ENCODE peak calls at places on chromosome 1, in six cellular contexts. U is aorta, J is neural progenitor cell, F is kidney epithelial cell, W is heart left ventricle, B is SJSA1. L is an unnamed sample. For H3K36me3, the result is how much of the 10 kb centered on the place peaks cover.

GRCh38 chr1:115978292-115978941 is 2.1 kb downstream of the SLC22A15 start:
- DNase-seq in U (no peak), B (no peak), J (no peak), W (no peak), F (no peak), L (no peak)

GRCh38 chr1:46285730-46286477 is 17.5 kb downstream of the LRRC41 start:
- DNase-seq in F (no peak), J (peak), B (no peak), U (no peak), W (no peak), L (peak)

GRCh38 chr1:86100401-86100800 is 56.2 kb downstream of the COL24A1 start:
- DNase-seq in F (no peak), B (no peak), W (no peak), U (no peak), J (peak), L (peak)

GRCh38 chr1:119686661-119687060 is 25.1 kb upstream of the PHGDH start:
- DNase-seq in U (no peak), J (no peak), F (no peak), B (no peak), W (no peak), L (no peak)

GRCh38 chr1:208595745-208596144 is 351.6 kb upstream of the PLXNA2 start:
- DNase-seq in F (no peak), J (no peak), B (no peak), U (no peak), W (no peak), L (no peak)

GRCh38 chr1:227902641-227902990 is 45.1 kb downstream of the WNT9A start:
- DNase-seq in B (no peak), F (no peak), J (no peak), U (no peak), W (no peak), L (no peak)

GRCh38 chr1:109716570-109717090 is 4.6 kb downstream of the GSTM5 start:
- DNase-seq in W (no peak), J (no peak), F (no peak), B (no peak), U (no peak), L (no peak)

GRCh38 chr1:94299627-94300552 is 62.5 kb upstream of the ARHGAP29 start:
- DNase-seq in B (peak), F (peak), U (no peak), W (peak), J (no peak), L (peak)

GRCh38 chr1:108644984-108645383 is 15.9 kb downstream of the HENMT1 start:
- DNase-seq in F (no peak), J (no peak), W (no peak), B (no peak), U (no peak), L (no peak)

GRCh38 chr1:17264470-17264869 is 15.6 kb downstream of the PADI3 start:
- DNase-seq in W (no peak), F (no peak), U (no peak), B (no peak), J (no peak), L (no peak)

GRCh38 chr1:12032141-12032710 is 12.9 kb downstream of the MIIP start:
- DNase-seq in B (no peak), W (no peak), F (no peak), J (no peak), U (no peak), L (no peak)

GRCh38 chr1:33348194-33348593 is 27.3 kb upstream of the A3GALT2 start:
- DNase-seq in B (no peak), W (no peak), U (no peak), J (peak), F (no peak), L (no peak)

GRCh38 chr1:17948594-17948993 is 159.0 kb upstream of the IGSF21 start:
- DNase-seq in F (no peak), U (no peak), B (no peak), W (no peak), J (peak), L (peak)

GRCh38 chr1:9787702-9788101 is 36.1 kb downstream of the CLSTN1 start:
- DNase-seq in W (no peak), B (no peak), F (no peak), J (no peak), U (peak), L (no peak)

GRCh38 chr1:8712413-8713229 is 104.8 kb downstream of the RERE start:
- DNase-seq in B (peak), W (no peak), F (no peak), U (no peak), J (peak), L (no peak)

GRCh38 chr1:233677690-233678354 is 63.9 kb downstream of the KCNK1 start:
- DNase-seq in W (no peak), U (no peak), J (no peak), B (no peak), F (no peak), L (no peak)

GRCh38 chr1:161182214-161182613 is 4.9 kb upstream of the B4GALT3 start:
- DNase-seq in W (no peak), B (no peak), F (no peak), U (peak), J (no peak), L (no peak)

GRCh38 chr1:158901623-158902022 is 29.7 kb upstream of the PYHIN1 start:
- DNase-seq in U (no peak), J (no peak), W (no peak), F (no peak), B (no peak), L (no peak)

GRCh38 chr1:218778731-218779130 is 394.9 kb upstream of the LYPLAL1 start:
- DNase-seq in B (no peak), J (no peak), W (no peak), U (no peak), F (no peak), L (no peak)

GRCh38 chr1:54649921-54650320 is 8.3 kb downstream of the MROH7 start:
- DNase-seq in B (no peak), W (no peak), F (no peak), U (no peak), J (no peak), L (no peak)

GRCh38 chr1:54651608-54652007 is 10.0 kb downstream of the MROH7 start:
- DNase-seq in J (no peak), F (no peak), U (peak), B (no peak), W (no peak), L (no peak)

GRCh38 chr1:54653036-54653435 is 11.4 kb downstream of the MROH7 start:
- DNase-seq in F (no peak), W (no peak), B (no peak), J (no peak), U (peak), L (no peak)

GRCh38 chr1:54650417-54650816 is 8.8 kb downstream of the MROH7 start:
- DNase-seq in B (no peak), W (no peak), U (no peak), F (no peak), J (no peak), L (no peak)

DNA sequence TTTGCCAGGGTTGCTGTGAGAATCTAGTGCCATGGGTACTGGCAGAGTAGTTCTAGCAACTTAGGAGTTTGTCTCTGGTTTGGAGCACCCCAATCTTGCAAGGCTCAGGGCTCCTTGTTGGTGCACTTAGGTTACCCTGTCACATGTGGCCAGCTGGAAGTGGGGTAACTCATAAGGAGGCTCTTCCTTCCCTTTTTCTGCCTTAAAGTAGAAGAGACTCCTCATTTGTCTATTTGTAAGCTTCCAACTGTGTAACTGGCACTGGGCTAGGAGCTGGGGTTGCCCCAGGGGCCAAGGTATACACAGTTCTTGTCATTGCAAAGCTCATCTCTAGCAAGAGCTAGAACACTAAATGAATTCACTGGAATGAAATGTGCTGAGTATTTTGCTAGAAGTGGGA is 10.6 kb downstream of the MROH7 start:
- DNase-seq in W (no peak), F (no peak), J (no peak), B (no peak), U (peak), L (no peak)
- H3K4me3 ChIP-seq in W (no peak), F (no peak), J (no peak), B (no peak), U (no peak), L (no peak)

DNA sequence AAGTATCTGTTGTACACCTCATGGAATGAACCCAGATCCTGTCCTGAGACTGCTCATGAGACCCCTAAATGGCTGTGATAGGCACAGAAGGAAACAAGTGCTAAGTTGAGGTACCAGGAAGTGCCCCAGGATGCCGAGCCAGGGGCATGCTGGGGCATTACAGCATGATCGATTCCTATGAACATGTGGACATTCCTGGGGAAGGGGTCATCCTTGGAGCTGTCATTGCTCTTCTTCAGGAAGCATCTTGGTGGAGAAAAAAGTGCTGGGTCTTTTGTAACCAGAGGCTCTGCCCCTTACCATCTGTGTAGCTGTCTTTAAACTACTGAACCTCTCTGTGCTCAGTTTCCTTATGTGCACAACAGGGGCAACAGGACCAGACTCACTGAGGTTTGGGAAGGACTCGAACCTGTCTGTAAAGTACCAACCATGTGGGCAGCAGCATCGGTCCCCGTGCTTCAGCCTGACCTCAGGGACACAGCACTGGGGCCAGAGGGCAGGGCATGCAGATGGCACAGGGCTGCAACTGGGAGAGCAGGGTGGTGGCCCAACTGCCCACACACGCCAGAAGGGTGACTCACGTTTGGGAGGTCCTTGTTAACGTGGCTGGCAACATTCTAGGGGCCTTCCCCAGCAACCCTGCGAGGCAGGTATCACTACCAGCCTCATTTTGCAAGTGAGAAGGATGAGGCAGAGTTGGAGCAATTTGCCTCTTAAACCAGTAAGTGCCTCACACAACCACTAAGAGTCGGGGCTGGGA is 142.3 kb upstream of the EDN2 start:
- DNase-seq in B (peak), F (peak), J (no peak), W (no peak), U (peak), L (no peak)
- H3K36me3 ChIP-seq in B (under half), F (under half), J (under half), W (under half), U (under half), L (under half)

DNA sequence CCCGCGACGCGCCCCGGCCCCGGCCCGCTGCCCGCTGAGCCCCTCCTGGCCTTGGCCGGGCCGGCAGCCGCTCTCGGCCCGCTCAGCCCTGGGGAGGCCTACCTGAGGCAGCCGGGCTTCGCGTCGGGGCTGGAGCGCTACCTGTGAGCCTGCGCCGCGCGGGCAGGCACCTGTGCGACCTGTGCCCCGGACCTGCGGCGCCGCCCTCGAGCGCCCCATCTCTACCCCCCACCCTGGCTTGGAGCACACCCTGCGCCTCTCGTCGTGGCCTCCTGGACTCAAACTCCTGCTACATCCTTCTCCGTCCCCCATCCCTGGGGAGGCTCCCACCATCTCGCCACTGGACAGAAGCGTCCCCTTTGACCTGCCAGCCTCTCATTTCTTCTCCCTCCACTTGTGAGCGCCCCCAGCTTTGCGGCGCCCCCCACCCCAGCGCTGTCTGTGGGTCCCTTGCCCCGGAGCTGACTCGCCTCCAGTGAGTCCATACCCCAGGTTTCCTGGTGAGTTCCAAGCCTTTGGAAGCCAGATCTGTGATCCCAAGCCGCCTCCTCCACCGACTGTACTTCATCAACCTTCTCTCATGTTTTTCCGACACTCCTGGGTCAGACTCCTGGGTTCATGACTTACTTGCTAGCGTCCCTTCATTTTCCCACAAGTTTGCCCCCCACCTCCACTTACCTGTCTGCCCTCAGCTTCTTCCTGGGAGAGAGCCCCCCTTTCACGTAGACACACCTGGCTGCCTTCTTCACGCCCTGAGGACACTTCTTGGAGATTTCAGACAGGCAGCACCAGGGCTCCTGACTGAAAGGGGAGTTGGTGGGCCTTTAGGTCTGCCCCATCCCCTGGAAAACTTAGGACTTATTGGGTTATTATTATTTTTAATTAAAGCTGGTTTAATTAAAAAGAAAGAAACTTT is 1.3 kb downstream of the FOXE3 start:
- DNase-seq in B (no peak), W (no peak), F (no peak), U (peak), J (no peak), L (peak)
- H3K4me3 ChIP-seq in B (no peak), W (no peak), F (no peak), U (no peak), J (peak), L (no peak)

DNA sequence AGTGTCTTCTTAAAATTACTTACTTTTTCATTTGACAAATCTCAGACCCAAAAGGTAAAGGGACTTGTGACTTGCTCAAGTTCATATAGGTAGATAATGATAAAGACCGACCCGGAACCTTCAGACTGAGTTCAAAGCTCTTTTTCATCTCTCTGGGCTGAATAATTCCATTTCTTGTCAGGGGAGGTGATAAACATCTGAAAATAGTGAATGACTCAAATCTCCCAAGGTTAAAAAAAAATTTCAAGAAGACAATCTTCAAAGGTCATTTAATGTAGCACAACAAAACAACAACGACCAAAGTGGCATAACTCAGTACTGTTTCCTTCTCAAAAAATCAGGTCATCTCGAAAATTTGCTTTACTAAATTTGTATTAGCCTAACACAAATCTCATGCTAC is 20.6 kb downstream of the LUZP1 start:
- DNase-seq in B (no peak), W (no peak), U (no peak), J (no peak), F (no peak), L (no peak)
- H3K36me3 ChIP-seq in B (under half), W (under half), U (under half), J (under half), F (under half), L (under half)

DNA sequence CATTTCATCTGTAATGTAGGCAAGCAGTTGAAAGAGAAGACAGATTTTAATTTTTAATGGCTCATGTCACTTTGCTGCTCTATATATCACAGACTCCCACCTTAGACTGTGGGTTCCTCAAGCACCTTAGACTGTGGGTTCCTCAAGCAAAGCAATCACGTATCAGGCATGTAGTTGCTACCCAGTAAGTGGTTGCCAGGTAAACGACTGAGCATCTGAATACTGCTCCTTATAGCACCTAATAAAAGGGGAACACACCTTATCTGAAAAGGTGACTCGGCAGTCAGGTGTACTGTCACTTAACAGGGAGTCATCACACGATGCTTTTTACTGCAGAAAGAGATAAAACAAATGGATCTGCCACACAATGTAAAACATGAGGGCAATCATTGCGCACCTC is 92.5 kb upstream of the LPGAT1 start:
- DNase-seq in J (no peak), B (no peak), W (no peak), U (no peak), F (no peak), L (no peak)
- H3K4me3 ChIP-seq in J (no peak), B (no peak), W (no peak), U (no peak), F (no peak), L (no peak)

GRCh38 chr1:54764132-54764921 is at the start of gene PARS2:
- DNase-seq in J (peak), B (peak), U (peak), F (peak), W (peak), L (peak)

GRCh38 chr1:54766726-54767125 is 2.4 kb upstream of the PARS2 start:
- DNase-seq in B (no peak), F (no peak), J (no peak), W (no peak), U (no peak), L (no peak)

GRCh38 chr1:54763814-54764131 is 550 bp downstream of the PARS2 start:
- DNase-seq in U (no peak), J (no peak), B (no peak), W (no peak), F (no peak), L (no peak)

GRCh38 chr1:54767526-54767925 is 3.2 kb upstream of the PARS2 start:
- DNase-seq in W (no peak), U (no peak), J (no peak), B (no peak), F (no peak), L (no peak)

DNA sequence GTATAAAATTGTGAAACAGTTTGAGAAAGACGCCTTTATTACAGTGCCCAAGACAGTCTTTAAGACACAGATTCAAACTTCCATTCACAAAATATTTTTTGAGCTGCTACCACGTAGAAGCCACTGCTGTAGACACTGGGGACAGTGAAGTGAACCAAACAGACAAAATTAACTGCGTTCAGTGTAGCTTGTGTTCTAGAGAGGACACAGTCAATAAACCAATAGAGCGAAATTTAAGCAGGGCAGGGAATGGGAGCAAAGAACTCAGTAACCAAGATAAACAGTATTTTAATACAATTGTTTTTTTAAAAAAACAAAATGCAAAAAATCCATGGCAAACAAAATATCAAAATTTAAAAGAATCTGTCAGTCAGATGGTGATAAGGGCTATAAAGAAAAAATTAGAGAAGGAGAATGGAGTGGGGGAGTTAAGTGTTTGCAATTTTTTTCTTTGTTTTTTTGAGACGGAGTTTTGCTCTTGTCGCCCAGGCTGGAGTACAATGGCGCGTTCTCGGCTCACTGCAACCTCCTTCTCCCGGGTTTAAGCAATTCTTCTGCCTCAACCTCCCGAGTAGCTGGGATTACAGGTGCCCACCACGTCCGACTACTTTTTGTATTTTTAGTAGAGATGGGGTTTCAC is 719 bp upstream of the PARS2 start:
- DNase-seq in J (no peak), B (no peak), F (no peak), W (no peak), U (no peak), L (no peak)
- H3K36me3 ChIP-seq in J (under half), B (under half), F (under half), W (under half), U (under half), L (under half)

GRCh38 chr1:56555448-56555847 is 23.9 kb downstream of the PLPP3 start:
- DNase-seq in J (no peak), B (no peak), U (no peak), F (no peak), W (no peak), L (no peak)
- H3K4me3 ChIP-seq in J (no peak), B (no peak), U (no peak), F (no peak), W (no peak), L (no peak)

GRCh38 chr1:180152588-180152987 is 2.1 kb upstream of the QSOX1 start:
- DNase-seq in W (no peak), J (no peak), F (no peak), U (no peak), B (no peak), L (no peak)
- H3K36me3 ChIP-seq in W (under half), J (under half), F (under half), U (under half), B (under half), L (under half)

L was measured in H7.